ENCODE peak calls at places on chromosomes 4 and X, in eight cellular contexts. E is stomach, N is NB4, P is sigmoid colon, S is adrenal gland, U is breast epithelium, I is right lobe of liver, C is heart left ventricle. A is an unnamed sample.

GRCh38 chrX:134660627-134661026 is 2.4 kb upstream of the PLAC1 start:
- DNase-seq in E (no peak), N (no peak), P (no peak), S (no peak), U (no peak), I (no peak), C (no peak), A (no peak)

GRCh38 chr4:42673084-42673429 is 16.2 kb upstream of the ATP8A1 start:
- DNase-seq in E (peak), N (no peak), P (no peak), S (peak), U (no peak), I (no peak), C (peak), A (no peak)

GRCh38 chr4:85370400-85371032 is 104.4 kb upstream of the ARHGAP24 start:
- DNase-seq in E (peak), N (peak), P (no peak), S (peak), U (no peak), I (no peak), C (peak), A (no peak)

GRCh38 chr4:70651864-70652506 is 14.3 kb downstream of the JCHAIN start:
- DNase-seq in E (no peak), N (peak), P (no peak), S (peak), U (no peak), I (no peak), C (no peak), A (no peak)

GRCh38 chrX:39497717-39498265 is 600.0 kb downstream of the BCOR start:
- DNase-seq in E (no peak), N (peak), P (no peak), S (no peak), U (no peak), I (no peak), C (no peak), A (no peak)

GRCh38 chr4:33381806-33382205 is 2661.6 kb downstream of the PCDH7 start:
- DNase-seq in E (no peak), N (no peak), P (no peak), S (no peak), U (no peak), I (no peak), C (no peak), A (no peak)

GRCh38 chrX:129493643-129494042 is 29.6 kb downstream of the SMARCA1 start:
- DNase-seq in E (no peak), N (no peak), P (no peak), S (no peak), U (no peak), I (no peak), C (no peak), A (no peak)

GRCh38 chr4:145734576-145735329 is 54.8 kb downstream of the C4orf51 start:
- DNase-seq in E (peak), N (no peak), P (peak), S (peak), U (peak), I (no peak), C (peak), A (peak)

GRCh38 chrX:47664737-47665136 is 5.8 kb upstream of the UXT start:
- DNase-seq in E (no peak), N (no peak), P (no peak), S (no peak), U (no peak), I (no peak), C (no peak), A (no peak)

GRCh38 chr4:38791005-38791404 is 8.2 kb upstream of the TLR10 start:
- DNase-seq in E (no peak), N (peak), P (no peak), S (no peak), U (no peak), I (no peak), C (no peak), A (no peak)

GRCh38 chrX:8126092-8126491 is 45.0 kb downstream of the VCX2 start:
- DNase-seq in E (no peak), N (peak), P (no peak), S (no peak), U (no peak), I (no peak), C (no peak), A (no peak)

GRCh38 chr4:37651781-37652377 is 34.3 kb downstream of the RELL1 start:
- DNase-seq in E (no peak), N (no peak), P (no peak), S (no peak), U (no peak), I (no peak), C (no peak), A (no peak)

GRCh38 chr4:37661643-37662221 is 24.4 kb downstream of the RELL1 start:
- DNase-seq in E (no peak), N (no peak), P (no peak), S (no peak), U (no peak), I (no peak), C (no peak), A (no peak)

GRCh38 chr4:37653601-37654000 is 32.6 kb downstream of the RELL1 start:
- DNase-seq in E (no peak), N (peak), P (no peak), S (peak), U (no peak), I (no peak), C (no peak), A (no peak)

GRCh38 chr4:37652747-37653527 is 33.2 kb downstream of the RELL1 start:
- DNase-seq in E (no peak), N (no peak), P (no peak), S (no peak), U (no peak), I (no peak), C (no peak), A (no peak)

GRCh38 chr4:37656649-37657048 is 29.5 kb downstream of the RELL1 start:
- DNase-seq in E (no peak), N (no peak), P (no peak), S (no peak), U (no peak), I (no peak), C (no peak), A (no peak)
- H3K4me3 ChIP-seq in E (no peak), N (no peak), P (no peak), S (no peak), U (no peak), I (no peak), C (no peak), A (no peak)

GRCh38 chr4:183266386-183266785 is 53.7 kb downstream of the CLDN22 start:
- DNase-seq in E (no peak), N (no peak), P (no peak), S (no peak), U (no peak), I (no peak), C (no peak), A (no peak)

GRCh38 chr4:183260491-183261151 is 59.5 kb downstream of the CLDN22 start:
- DNase-seq in E (peak), N (no peak), P (no peak), S (no peak), U (no peak), I (no peak), C (no peak), A (no peak)

GRCh38 chr4:183262776-183263100 is 57.3 kb downstream of the CLDN22 start:
- DNase-seq in E (no peak), N (no peak), P (no peak), S (no peak), U (no peak), I (no peak), C (no peak), A (no peak)

GRCh38 chr4:183264614-183265013 is 55.5 kb downstream of the CLDN22 start:
- DNase-seq in E (no peak), N (no peak), P (no peak), S (no peak), U (no peak), I (no peak), C (no peak), A (no peak)

DNA sequence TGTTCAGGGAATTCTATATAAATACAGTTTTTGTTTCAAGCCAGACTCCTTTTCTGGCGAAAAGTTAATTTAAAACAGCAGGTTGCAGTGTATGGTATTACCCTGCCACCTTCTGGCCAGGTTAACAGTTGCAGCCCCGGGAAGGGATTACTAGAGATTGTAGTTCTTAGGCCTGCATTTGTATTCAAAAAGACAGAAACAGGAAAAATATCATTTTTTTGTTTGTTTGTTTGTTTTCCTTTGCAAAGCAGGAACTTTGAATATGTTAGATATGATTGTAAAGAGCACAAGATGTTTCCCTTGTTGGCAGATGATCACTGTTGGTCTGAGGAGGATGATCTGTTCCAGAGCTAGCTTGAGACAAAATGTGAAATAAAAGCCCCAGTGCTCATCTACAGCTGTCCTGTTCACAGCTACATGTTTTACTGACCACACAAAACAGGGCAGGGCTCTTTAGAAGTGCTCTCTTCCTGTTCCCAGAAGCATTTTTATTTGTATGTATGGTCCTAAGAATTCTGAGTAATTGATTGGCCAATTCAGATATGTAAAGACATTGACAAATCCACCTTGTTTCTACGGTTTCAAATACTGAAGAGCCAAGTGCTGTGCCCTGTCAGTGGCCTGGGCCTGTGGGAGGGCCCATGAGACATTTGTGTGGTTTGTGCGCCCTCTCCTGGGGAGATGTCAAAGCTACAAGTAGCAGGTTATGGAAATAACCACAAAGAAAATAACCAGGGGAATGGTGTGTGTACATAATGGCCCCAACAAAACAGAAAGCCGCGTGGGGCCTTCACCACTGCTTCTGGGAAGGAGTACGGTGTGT is 57.9 kb downstream of the CLDN22 start:
- DNase-seq in E (peak), N (peak), P (peak), S (peak), U (peak), I (peak), C (peak), A (peak)
- TF ChIP-seq CTCF in E (peak), N (peak), P (peak), S (peak), U (peak), I (peak), C (peak), A (peak)

GRCh38 chr4:109735566-109736454 is 5.9 kb upstream of the PLA2G12A start:
- DNase-seq in E (no peak), N (no peak), P (no peak), S (peak), U (no peak), I (no peak), C (no peak), A (no peak)
- TF ChIP-seq POLR2A in E (no peak), N (no peak), P (no peak), S (no peak), U (no peak), I (no peak), C (no peak), A (no peak)

GRCh38 chrX:153336988-153337387 is 3.0 kb downstream of the ZNF275 start:
- DNase-seq in E (no peak), N (no peak), P (no peak), S (no peak), U (no peak), I (no peak), C (no peak), A (no peak)
- H3K4me3 ChIP-seq in E (no peak), N (no peak), P (no peak), S (no peak), U (no peak), I (no peak), C (no peak), A (no peak)

GRCh38 chr4:78776031-78776728 is at the start of gene BMP2K:
- DNase-seq in E (peak), N (peak), P (peak), S (peak), U (peak), I (peak), C (peak), A (peak)
- TF ChIP-seq CTCF in E (no peak), N (no peak), P (no peak), S (no peak), U (no peak), I (no peak), C (no peak), A (no peak)

DNA sequence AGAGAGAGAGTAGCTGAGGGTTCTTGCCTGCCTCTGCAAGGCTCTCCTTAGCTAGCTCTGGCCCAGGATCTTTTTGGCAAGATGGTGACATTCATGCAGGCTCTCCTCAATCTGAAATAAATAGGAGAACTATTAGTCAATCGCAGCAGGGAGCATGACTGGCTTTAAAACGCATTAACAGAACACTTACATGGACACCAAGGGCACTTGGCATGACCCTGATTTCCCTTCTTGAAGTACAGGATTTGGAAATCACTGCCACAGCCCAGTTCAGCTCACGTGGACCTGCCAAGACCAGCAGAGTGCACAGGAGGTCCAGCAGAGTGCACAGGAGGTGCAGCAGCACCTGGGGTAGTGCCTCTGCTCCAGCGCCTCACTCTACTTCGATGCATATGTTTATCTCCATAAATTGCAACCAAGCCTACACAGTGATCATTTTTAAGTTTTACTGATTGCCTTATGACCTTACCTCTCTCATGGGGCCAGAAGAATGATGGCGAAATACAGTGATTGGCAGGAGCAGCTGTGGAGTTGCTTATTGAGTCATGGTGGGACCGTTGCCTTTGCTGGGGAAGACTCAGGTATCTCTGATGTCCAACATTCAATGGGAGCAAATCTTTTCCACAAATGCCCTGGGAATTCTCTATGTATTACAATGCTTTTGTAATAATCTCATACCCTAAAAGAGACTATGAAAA is 122.4 kb downstream of the SYNPO2 start:
- DNase-seq in E (no peak), N (peak), P (peak), S (peak), U (no peak), I (no peak), C (peak), A (no peak)
- TF ChIP-seq POLR2A in E (no peak), N (no peak), P (no peak), S (no peak), U (no peak), I (no peak), C (no peak), A (no peak)

DNA sequence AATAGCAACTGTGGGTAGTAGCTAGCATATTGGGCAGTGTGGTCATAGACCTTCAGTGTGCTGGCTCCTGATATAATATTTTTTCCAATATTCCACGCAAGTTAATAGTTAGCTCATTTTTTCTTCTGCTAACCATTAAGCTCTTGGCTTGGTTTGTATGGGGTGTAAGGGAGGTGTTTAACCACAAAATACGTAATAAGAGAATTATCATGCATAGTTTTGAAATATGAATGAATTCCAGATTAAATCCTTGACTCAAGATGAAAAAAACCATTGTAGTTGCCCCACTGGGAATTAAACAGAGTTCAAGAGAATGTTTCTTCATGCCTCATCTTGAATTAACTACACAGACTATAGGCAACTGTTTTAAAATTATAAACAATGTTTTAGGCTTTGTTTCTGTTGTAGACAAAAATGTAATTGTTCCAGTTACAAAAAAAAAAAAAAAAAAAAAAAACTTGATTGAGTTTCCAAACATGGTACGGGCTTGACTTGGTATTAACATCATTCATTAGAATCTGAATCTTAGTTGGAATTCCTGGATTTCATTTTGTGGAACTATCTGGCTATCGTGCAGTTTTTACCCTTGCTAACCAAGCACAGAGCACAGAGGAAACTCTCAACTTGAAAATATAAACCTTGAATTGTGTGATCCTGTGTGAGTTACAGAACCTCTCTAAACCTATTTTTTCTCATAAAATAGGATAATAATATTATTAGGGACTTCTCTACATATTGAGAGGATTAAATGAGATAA is 28.4 kb downstream of the CXCL1 start:
- DNase-seq in E (no peak), N (no peak), P (no peak), S (no peak), U (no peak), I (no peak), C (no peak), A (no peak)
- H3K4me3 ChIP-seq in E (no peak), N (no peak), P (no peak), S (no peak), U (no peak), I (no peak), C (no peak), A (no peak)

GRCh38 chr4:896630-897029 is 35.5 kb downstream of the GAK start:
- DNase-seq in E (no peak), N (no peak), P (no peak), S (no peak), U (no peak), I (no peak), C (no peak), A (no peak)

GRCh38 chr4:898869-899555 is 33.1 kb downstream of the GAK start:
- DNase-seq in E (no peak), N (no peak), P (no peak), S (no peak), U (no peak), I (no peak), C (peak), A (no peak)

GRCh38 chr4:896216-896615 is 35.9 kb downstream of the GAK start:
- DNase-seq in E (no peak), N (no peak), P (no peak), S (no peak), U (no peak), I (no peak), C (no peak), A (no peak)

GRCh38 chr4:899556-899906 is 32.6 kb downstream of the GAK start:
- DNase-seq in E (no peak), N (no peak), P (no peak), S (no peak), U (no peak), I (no peak), C (no peak), A (no peak)

DNA sequence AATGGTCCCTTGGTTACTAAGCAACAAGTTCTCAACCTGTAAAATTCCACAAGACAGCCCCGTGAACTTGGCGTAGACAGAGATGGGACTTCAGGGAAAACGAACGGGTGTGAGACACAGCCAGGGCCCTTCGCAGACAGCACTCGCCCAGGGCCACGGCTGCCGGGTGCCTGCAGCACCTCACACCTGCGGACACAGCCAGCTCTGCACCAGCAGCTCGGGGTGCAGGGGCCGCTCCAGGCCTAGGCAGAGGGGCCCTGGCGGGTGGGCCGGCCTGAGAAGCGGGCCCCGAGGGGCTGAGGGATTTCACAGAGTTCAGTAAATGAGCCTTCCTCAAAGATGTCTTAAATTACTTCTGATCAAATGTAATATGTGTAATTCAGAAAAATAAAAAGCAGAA is 34.0 kb downstream of the GAK start:
- DNase-seq in E (no peak), N (no peak), P (no peak), S (no peak), U (no peak), I (no peak), C (no peak), A (no peak)
- TF ChIP-seq CTCF in E (no peak), N (no peak), P (no peak), S (no peak), U (no peak), I (no peak), C (no peak), A (no peak)

GRCh38 chrX:100410083-100410590 is at the start of gene PCDH19:
- DNase-seq in E (peak), N (no peak), P (peak), S (peak), U (no peak), I (peak), C (peak), A (peak)
- TF ChIP-seq POLR2A in E (no peak), N (no peak), P (no peak), S (peak), U (no peak), I (no peak), C (peak), A (peak)

DNA sequence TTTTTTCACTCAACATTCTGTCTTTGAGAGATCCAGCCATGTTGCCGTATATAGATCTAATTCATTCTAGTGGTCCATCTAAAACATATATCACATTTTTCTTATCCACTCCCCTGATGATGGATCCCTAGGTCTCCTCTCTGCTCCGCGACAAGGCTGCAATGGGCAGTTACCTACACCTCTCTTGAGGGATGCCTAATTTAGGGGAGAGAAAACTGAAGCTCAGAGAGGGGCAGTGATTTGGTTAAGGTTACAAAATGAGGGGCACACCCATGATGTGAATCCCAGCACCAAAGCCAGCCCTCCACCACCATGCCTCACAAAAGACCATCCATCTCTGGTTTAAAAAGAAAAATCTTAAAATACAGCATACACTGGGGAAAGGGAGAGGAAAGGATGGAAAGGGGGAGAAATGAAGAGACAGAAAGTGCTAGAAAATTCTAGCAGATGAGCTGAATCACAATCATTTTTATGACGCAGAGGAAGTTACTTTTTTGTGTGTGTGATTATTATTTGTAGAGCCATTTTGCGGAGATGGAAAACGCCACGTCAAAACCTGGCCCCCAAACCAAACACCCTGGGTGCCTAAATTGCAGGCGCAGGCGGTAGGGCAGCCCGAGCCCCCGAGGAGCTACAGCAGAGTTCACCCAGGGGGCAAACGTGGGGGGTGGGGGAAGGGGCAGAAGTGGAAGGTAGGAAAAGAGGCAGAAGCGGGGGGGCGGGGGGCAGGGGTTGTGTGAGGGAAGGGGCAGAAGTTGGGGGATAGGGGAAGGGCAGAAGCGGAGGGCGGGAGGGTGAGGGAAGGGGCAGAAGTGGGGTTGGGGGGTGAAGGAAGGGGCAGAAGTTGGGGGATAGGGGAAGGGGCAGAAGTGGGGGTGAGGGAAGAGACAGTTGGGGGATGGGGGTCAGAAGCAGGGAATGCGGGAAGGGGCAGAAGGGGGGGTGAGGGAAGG is 1.3 kb upstream of the TSPYL2 start:
- DNase-seq in E (no peak), N (no peak), P (no peak), S (no peak), U (no peak), I (no peak), C (no peak), A (peak)
- H3K4me3 ChIP-seq in E (peak), N (no peak), P (peak), S (no peak), U (peak), I (no peak), C (peak), A (peak)